ENCODE peak calls at places on chromosomes 7 and 10, in six cellular contexts. One of them, this sample, is unnamed.

GRCh38 chr7:32179567-32179966 is 109.4 kb upstream of the PDE1C start:
- DNase-seq in astrocyte: peak; percentile 69
- DNase-seq in kidney: no peak
- DNase-seq in NT2/D1: no peak
- DNase-seq in endodermal cell: no peak
- DNase-seq in fibroblast of lung: no peak
- DNase-seq in this sample: no peak

GRCh38 chr7:41161188-41161587 is 541.7 kb downstream of the INHBA start:
- DNase-seq in kidney: no peak
- DNase-seq in NT2/D1: no peak
- DNase-seq in astrocyte: no peak
- DNase-seq in fibroblast of lung: no peak
- DNase-seq in endodermal cell: no peak
- DNase-seq in this sample: peak; percentile 18

GRCh38 chr7:137445998-137446397 is 102.5 kb upstream of the PTN start:
- DNase-seq in astrocyte: no peak
- DNase-seq in NT2/D1: no peak
- DNase-seq in endodermal cell: no peak
- DNase-seq in fibroblast of lung: peak; percentile 34
- DNase-seq in kidney: no peak
- DNase-seq in this sample: no peak

GRCh38 chr10:70461397-70462348 is 16.9 kb upstream of the PALD1 start:
- DNase-seq in fibroblast of lung: peak; percentile 61
- DNase-seq in NT2/D1: no peak
- DNase-seq in endodermal cell: peak; percentile 87
- DNase-seq in astrocyte: peak; percentile 23
- DNase-seq in kidney: peak; percentile 75
- DNase-seq in this sample: peak; percentile 45

GRCh38 chr7:106823631-106824030 is 41.5 kb upstream of the PIK3CG start:
- DNase-seq in fibroblast of lung: no peak
- DNase-seq in astrocyte: peak; percentile 14
- DNase-seq in endodermal cell: no peak
- DNase-seq in kidney: no peak
- DNase-seq in NT2/D1: no peak
- DNase-seq in this sample: no peak

GRCh38 chr10:119368991-119369869 is 161.9 kb downstream of the GRK5 start:
- DNase-seq in kidney: no peak
- DNase-seq in fibroblast of lung: no peak
- DNase-seq in astrocyte: no peak
- DNase-seq in endodermal cell: no peak
- DNase-seq in NT2/D1: no peak
- DNase-seq in this sample: no peak

GRCh38 chr10:121694966-121695340 is 96.7 kb upstream of the FGFR2 start:
- DNase-seq in kidney: no peak
- DNase-seq in endodermal cell: no peak
- DNase-seq in NT2/D1: no peak
- DNase-seq in fibroblast of lung: no peak
- DNase-seq in astrocyte: no peak
- DNase-seq in this sample: peak; percentile 75

GRCh38 chr10:130575756-130576285 is 439.6 kb downstream of the GLRX3 start:
- DNase-seq in fibroblast of lung: no peak
- DNase-seq in NT2/D1: no peak
- DNase-seq in endodermal cell: no peak
- DNase-seq in kidney: peak; percentile 15
- DNase-seq in astrocyte: no peak
- DNase-seq in this sample: no peak

GRCh38 chr10:91616124-91616523 is 16.7 kb downstream of the PPP1R3C start:
- DNase-seq in fibroblast of lung: peak; percentile 54
- DNase-seq in endodermal cell: no peak
- DNase-seq in kidney: no peak
- DNase-seq in NT2/D1: no peak
- DNase-seq in astrocyte: peak; percentile 93
- DNase-seq in this sample: no peak

GRCh38 chr10:11563936-11564335 is 47.5 kb downstream of the USP6NL start:
- DNase-seq in fibroblast of lung: no peak
- DNase-seq in endodermal cell: no peak
- DNase-seq in kidney: no peak
- DNase-seq in NT2/D1: no peak
- DNase-seq in astrocyte: no peak
- DNase-seq in this sample: no peak

GRCh38 chr7:132575987-132576722 is at the start of gene PLXNA4:
- DNase-seq in endodermal cell: peak; percentile 78
- DNase-seq in fibroblast of lung: peak; percentile 17
- DNase-seq in astrocyte: peak; percentile 19
- DNase-seq in NT2/D1: no peak
- DNase-seq in kidney: peak; percentile 73
- DNase-seq in this sample: no peak

GRCh38 chr7:3042861-3043489 is 692 bp downstream of the CARD11 start:
- DNase-seq in astrocyte: no peak
- DNase-seq in NT2/D1: no peak
- DNase-seq in fibroblast of lung: no peak
- DNase-seq in endodermal cell: peak; percentile 79
- DNase-seq in kidney: no peak
- DNase-seq in this sample: no peak

GRCh38 chr7:68787586-68787985 is 810.7 kb upstream of the AUTS2 start:
- DNase-seq in NT2/D1: peak; percentile 23
- DNase-seq in fibroblast of lung: no peak
- DNase-seq in astrocyte: no peak
- DNase-seq in endodermal cell: no peak
- DNase-seq in kidney: no peak
- DNase-seq in this sample: no peak

GRCh38 chr7:149736478-149737360 is 36.7 kb downstream of the ZNF467 start:
- DNase-seq in fibroblast of lung: peak; percentile 12
- DNase-seq in kidney: peak; percentile 28
- DNase-seq in endodermal cell: no peak
- DNase-seq in NT2/D1: no peak
- DNase-seq in astrocyte: no peak
- DNase-seq in this sample: no peak

GRCh38 chr7:157560258-157560654 is 223.5 kb downstream of the DNAJB6 start:
- DNase-seq in endodermal cell: no peak
- DNase-seq in NT2/D1: no peak
- DNase-seq in fibroblast of lung: no peak
- DNase-seq in astrocyte: no peak
- DNase-seq in kidney: peak; percentile 54
- DNase-seq in this sample: no peak

GRCh38 chr10:61612009-61612408 is 50.7 kb upstream of the CABCOCO1 start:
- DNase-seq in endodermal cell: no peak
- DNase-seq in astrocyte: no peak
- DNase-seq in kidney: peak; percentile 67
- DNase-seq in NT2/D1: no peak
- DNase-seq in fibroblast of lung: no peak
- DNase-seq in this sample: no peak

GRCh38 chr10:55098452-55098851 is 297.4 kb upstream of the PCDH15 start:
- DNase-seq in astrocyte: no peak
- DNase-seq in endodermal cell: peak; percentile 53
- DNase-seq in kidney: no peak
- DNase-seq in NT2/D1: no peak
- DNase-seq in fibroblast of lung: no peak
- DNase-seq in this sample: no peak

GRCh38 chr7:46972205-46972604 is 609.7 kb downstream of the TNS3 start:
- DNase-seq in astrocyte: peak; percentile 85
- DNase-seq in fibroblast of lung: peak; percentile 72
- DNase-seq in kidney: no peak
- DNase-seq in NT2/D1: no peak
- DNase-seq in endodermal cell: no peak
- DNase-seq in this sample: peak; percentile 66

GRCh38 chr10:44960098-44960480 is 487 bp downstream of the RASSF4 start:
- DNase-seq in NT2/D1: no peak
- DNase-seq in kidney: no peak
- DNase-seq in fibroblast of lung: no peak
- DNase-seq in endodermal cell: no peak
- DNase-seq in astrocyte: no peak
- DNase-seq in this sample: no peak

GRCh38 chr7:108415821-108416536 is 40.3 kb downstream of the NRCAM start:
- DNase-seq in astrocyte: peak; percentile 82
- DNase-seq in NT2/D1: no peak
- DNase-seq in endodermal cell: no peak
- DNase-seq in fibroblast of lung: peak; percentile 47
- DNase-seq in kidney: no peak
- DNase-seq in this sample: no peak

GRCh38 chr10:80598084-80598798 is 60.5 kb downstream of the SH2D4B start:
- DNase-seq in NT2/D1: no peak
- DNase-seq in kidney: no peak
- DNase-seq in endodermal cell: no peak
- DNase-seq in astrocyte: no peak
- DNase-seq in fibroblast of lung: no peak
- DNase-seq in this sample: peak; percentile 15

GRCh38 chr10:11658801-11659368 is 47.4 kb upstream of the USP6NL start:
- DNase-seq in fibroblast of lung: no peak
- DNase-seq in endodermal cell: no peak
- DNase-seq in astrocyte: no peak
- DNase-seq in NT2/D1: no peak
- DNase-seq in kidney: no peak
- DNase-seq in this sample: peak; percentile 74

GRCh38 chr7:74061840-74062539 is 21.6 kb upstream of the LIMK1 start:
- DNase-seq in kidney: peak; percentile 95
- DNase-seq in astrocyte: peak; percentile 94
- DNase-seq in NT2/D1: no peak
- DNase-seq in fibroblast of lung: peak; percentile 90
- DNase-seq in endodermal cell: no peak
- DNase-seq in this sample: peak; percentile 93

GRCh38 chr7:130902755-130903357 is 168.8 kb upstream of the KLF14 start:
- DNase-seq in kidney: no peak
- DNase-seq in endodermal cell: no peak
- DNase-seq in NT2/D1: no peak
- DNase-seq in fibroblast of lung: no peak
- DNase-seq in astrocyte: no peak
- DNase-seq in this sample: no peak

GRCh38 chr7:18151419-18151818 is 123.8 kb upstream of the PRPS1L1 start:
- DNase-seq in NT2/D1: no peak
- DNase-seq in astrocyte: no peak
- DNase-seq in fibroblast of lung: no peak
- DNase-seq in endodermal cell: no peak
- DNase-seq in kidney: no peak
- DNase-seq in this sample: no peak

GRCh38 chr7:67777119-67777518 is 780.5 kb downstream of the TYW1 start:
- DNase-seq in NT2/D1: no peak
- DNase-seq in fibroblast of lung: no peak
- DNase-seq in endodermal cell: no peak
- DNase-seq in kidney: peak; percentile 66
- DNase-seq in astrocyte: no peak
- DNase-seq in this sample: no peak

GRCh38 chr10:112904000-112904399 is 46.0 kb upstream of the TCF7L2 start:
- DNase-seq in NT2/D1: no peak
- DNase-seq in fibroblast of lung: no peak
- DNase-seq in endodermal cell: no peak
- DNase-seq in astrocyte: peak; percentile 46
- DNase-seq in kidney: no peak
- DNase-seq in this sample: peak; percentile 7

GRCh38 chr10:51162002-51162401 is 87.7 kb downstream of the PRKG1 start:
- DNase-seq in kidney: no peak
- DNase-seq in endodermal cell: peak; percentile 53
- DNase-seq in fibroblast of lung: peak; percentile 37
- DNase-seq in NT2/D1: peak; percentile 30
- DNase-seq in astrocyte: peak; percentile 17
- DNase-seq in this sample: no peak

GRCh38 chr7:92765725-92766124 is 70.6 kb downstream of the CDK6 start:
- DNase-seq in endodermal cell: no peak
- DNase-seq in astrocyte: peak; percentile 88
- DNase-seq in NT2/D1: no peak
- DNase-seq in fibroblast of lung: peak; percentile 73
- DNase-seq in kidney: no peak
- DNase-seq in this sample: peak; percentile 33

GRCh38 chr7:1934756-1935155 is 264.7 kb downstream of the ELFN1 start:
- DNase-seq in astrocyte: no peak
- DNase-seq in kidney: no peak
- DNase-seq in fibroblast of lung: no peak
- DNase-seq in NT2/D1: no peak
- DNase-seq in endodermal cell: no peak
- DNase-seq in this sample: no peak

GRCh38 chr10:35607475-35608316 is 2.6 kb downstream of the GJD4 start:
- DNase-seq in astrocyte: peak; percentile 15
- DNase-seq in kidney: peak; percentile 72
- DNase-seq in fibroblast of lung: peak; percentile 14
- DNase-seq in NT2/D1: no peak
- DNase-seq in endodermal cell: no peak
- DNase-seq in this sample: no peak

DNA sequence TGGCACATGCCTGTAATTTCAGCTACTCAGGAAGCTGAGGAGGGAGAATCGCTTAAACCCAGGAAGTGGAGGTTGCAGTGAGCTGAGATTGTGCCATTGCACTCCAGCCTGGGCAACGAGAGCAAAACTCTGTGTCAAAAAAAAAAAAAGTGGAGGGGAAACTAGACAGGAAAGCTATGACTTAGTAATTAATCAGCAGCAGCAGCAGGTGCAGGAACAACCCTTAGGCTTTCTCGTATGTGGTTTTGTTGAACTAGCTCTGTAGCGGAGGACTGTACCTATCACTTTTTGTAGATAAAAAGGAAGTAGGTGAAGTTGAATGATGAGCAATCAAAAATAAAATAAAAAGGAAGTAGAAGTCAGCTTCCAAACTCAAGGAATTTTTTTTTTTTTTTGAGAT is 76.9 kb upstream of the KMT2C start:
- DNase-seq in kidney: no peak
- DNase-seq in endodermal cell: no peak
- DNase-seq in astrocyte: no peak
- DNase-seq in fibroblast of lung: no peak
- DNase-seq in NT2/D1: no peak
- DNase-seq in this sample: peak; percentile 41
- H3K9ac ChIP-seq in kidney: no peak overlapping the region
- H3K9ac ChIP-seq in endodermal cell: no peak overlapping the region
- H3K9ac ChIP-seq in astrocyte: no peak overlapping the region
- H3K9ac ChIP-seq in fibroblast of lung: no peak overlapping the region
- H3K9ac ChIP-seq in NT2/D1: no peak overlapping the region
- H3K9ac ChIP-seq in this sample: no peak overlapping the region

DNA sequence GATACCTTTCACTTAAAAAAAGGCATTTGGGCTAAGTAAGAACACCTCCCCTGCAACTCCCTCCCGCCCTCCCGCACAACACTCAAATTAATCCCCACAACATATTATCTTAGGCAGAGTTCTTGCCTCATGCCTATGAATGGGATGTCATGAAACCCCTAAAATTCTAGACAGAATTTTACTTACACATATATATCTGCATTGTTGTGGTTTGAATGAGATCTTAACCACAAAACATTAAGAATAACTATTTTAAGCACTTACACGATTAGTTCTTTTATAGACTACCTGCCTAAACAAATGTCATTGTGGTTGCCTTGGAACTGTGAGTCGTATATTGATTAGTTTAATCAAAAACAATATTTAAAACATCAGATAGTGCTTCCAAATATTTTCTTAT is 4.5 kb upstream of the ITGB1 start:
- DNase-seq in kidney: no peak
- DNase-seq in astrocyte: peak; percentile 69
- DNase-seq in fibroblast of lung: no peak
- DNase-seq in endodermal cell: no peak
- DNase-seq in NT2/D1: no peak
- DNase-seq in this sample: no peak
- H3K9ac ChIP-seq in kidney: no peak overlapping the region
- H3K9ac ChIP-seq in astrocyte: peak overlapping the region; percentile 56
- H3K9ac ChIP-seq in fibroblast of lung: peak overlapping the region; percentile 38
- H3K9ac ChIP-seq in endodermal cell: no peak overlapping the region
- H3K9ac ChIP-seq in NT2/D1: no peak overlapping the region
- H3K9ac ChIP-seq in this sample: no peak overlapping the region

GRCh38 chr10:12927896-12928295 is 73.6 kb downstream of the CCDC3 start:
- DNase-seq in NT2/D1: no peak
- DNase-seq in kidney: no peak
- DNase-seq in astrocyte: no peak
- DNase-seq in fibroblast of lung: no peak
- DNase-seq in endodermal cell: no peak
- DNase-seq in this sample: no peak
- H3K9ac ChIP-seq in NT2/D1: no peak overlapping the region
- H3K9ac ChIP-seq in kidney: no peak overlapping the region
- H3K9ac ChIP-seq in astrocyte: no peak overlapping the region
- H3K9ac ChIP-seq in fibroblast of lung: no peak overlapping the region
- H3K9ac ChIP-seq in endodermal cell: no peak overlapping the region
- H3K9ac ChIP-seq in this sample: no peak overlapping the region

GRCh38 chr10:129525408-129525807 is 58.4 kb downstream of the MGMT start:
- DNase-seq in NT2/D1: no peak
- DNase-seq in kidney: no peak
- DNase-seq in endodermal cell: no peak
- DNase-seq in astrocyte: peak; percentile 58
- DNase-seq in fibroblast of lung: no peak
- DNase-seq in this sample: no peak
- H3K9ac ChIP-seq in NT2/D1: no peak overlapping the region
- H3K9ac ChIP-seq in kidney: no peak overlapping the region
- H3K9ac ChIP-seq in endodermal cell: no peak overlapping the region
- H3K9ac ChIP-seq in astrocyte: no peak overlapping the region
- H3K9ac ChIP-seq in fibroblast of lung: no peak overlapping the region
- H3K9ac ChIP-seq in this sample: no peak overlapping the region

This sample was measured in trophoblast cell.